ENCODE peak calls at places on chromosome 7, in six cellular contexts. One of them, this sample, is unnamed.
A peak's percentile ranks its signal among the peaks of the same experiment; 100 is the strongest.

GRCh38 chr7:80611779-80612178 is 26.7 kb upstream of the CD36 start:
- DNase-seq in adipocyte: peak; percentile 48
- DNase-seq in activated naive CD4-positive, alpha-beta T cell treated with anti-CD3 and anti-CD28 coated beads for 36 hours: no peak
- DNase-seq in head of caudate nucleus: no peak
- DNase-seq in tibial nerve: no peak
- DNase-seq in activated CD4-positive, alpha-beta T cell treated with anti-CD3 and anti-CD28 coated beads for 24 hours: no peak
- DNase-seq in this sample: no peak

GRCh38 chr7:151520419-151521229 is 929 bp upstream of the RHEB start:
- DNase-seq in adipocyte: no peak
- DNase-seq in activated naive CD4-positive, alpha-beta T cell treated with anti-CD3 and anti-CD28 coated beads for 36 hours: peak; percentile 54
- DNase-seq in activated CD4-positive, alpha-beta T cell treated with anti-CD3 and anti-CD28 coated beads for 24 hours: peak; percentile 33
- DNase-seq in tibial nerve: peak; percentile 28
- DNase-seq in head of caudate nucleus: peak; percentile 73
- DNase-seq in this sample: peak; percentile 34

GRCh38 chr7:39754326-39755120 is 131.2 kb downstream of the RALA start:
- DNase-seq in adipocyte: peak; percentile 67
- DNase-seq in tibial nerve: no peak
- DNase-seq in activated naive CD4-positive, alpha-beta T cell treated with anti-CD3 and anti-CD28 coated beads for 36 hours: no peak
- DNase-seq in head of caudate nucleus: peak; percentile 50
- DNase-seq in activated CD4-positive, alpha-beta T cell treated with anti-CD3 and anti-CD28 coated beads for 24 hours: no peak
- DNase-seq in this sample: peak; percentile 79

GRCh38 chr7:41942468-41943097 is 239.7 kb upstream of the INHBA start:
- DNase-seq in tibial nerve: no peak
- DNase-seq in activated CD4-positive, alpha-beta T cell treated with anti-CD3 and anti-CD28 coated beads for 24 hours: no peak
- DNase-seq in activated naive CD4-positive, alpha-beta T cell treated with anti-CD3 and anti-CD28 coated beads for 36 hours: no peak
- DNase-seq in adipocyte: no peak
- DNase-seq in head of caudate nucleus: peak; percentile 50
- DNase-seq in this sample: no peak

GRCh38 chr7:46220066-46220630 is 299.1 kb upstream of the IGFBP3 start:
- DNase-seq in head of caudate nucleus: no peak
- DNase-seq in tibial nerve: no peak
- DNase-seq in activated CD4-positive, alpha-beta T cell treated with anti-CD3 and anti-CD28 coated beads for 24 hours: no peak
- DNase-seq in activated naive CD4-positive, alpha-beta T cell treated with anti-CD3 and anti-CD28 coated beads for 36 hours: no peak
- DNase-seq in adipocyte: no peak
- DNase-seq in this sample: no peak

GRCh38 chr7:108137993-108138392 is 7.8 kb upstream of the LAMB4 start:
- DNase-seq in tibial nerve: no peak
- DNase-seq in head of caudate nucleus: no peak
- DNase-seq in activated naive CD4-positive, alpha-beta T cell treated with anti-CD3 and anti-CD28 coated beads for 36 hours: no peak
- DNase-seq in adipocyte: no peak
- DNase-seq in activated CD4-positive, alpha-beta T cell treated with anti-CD3 and anti-CD28 coated beads for 24 hours: no peak
- DNase-seq in this sample: no peak

GRCh38 chr7:35854311-35854710 is 53.5 kb downstream of the SEPTIN7 start:
- DNase-seq in activated CD4-positive, alpha-beta T cell treated with anti-CD3 and anti-CD28 coated beads for 24 hours: no peak
- DNase-seq in adipocyte: no peak
- DNase-seq in activated naive CD4-positive, alpha-beta T cell treated with anti-CD3 and anti-CD28 coated beads for 36 hours: no peak
- DNase-seq in head of caudate nucleus: peak; percentile 77
- DNase-seq in tibial nerve: no peak
- DNase-seq in this sample: no peak

GRCh38 chr7:37901236-37901827 is 15.3 kb downstream of the SFRP4 start:
- DNase-seq in head of caudate nucleus: no peak
- DNase-seq in tibial nerve: no peak
- DNase-seq in adipocyte: peak; percentile 76
- DNase-seq in activated naive CD4-positive, alpha-beta T cell treated with anti-CD3 and anti-CD28 coated beads for 36 hours: no peak
- DNase-seq in activated CD4-positive, alpha-beta T cell treated with anti-CD3 and anti-CD28 coated beads for 24 hours: no peak
- DNase-seq in this sample: no peak